ENCODE peak calls at places on chromosomes 12 and 14, in five cellular contexts. E, H, J, D and T are unnamed samples. For H3K4me1, the result is how much of the 10 kb centered on the place peaks cover.

GRCh38 chr12:96302706-96303310 is 97.4 kb downstream of the CDK17 start:
- DNase-seq in E (no peak), H (no peak), D (no peak), J (no peak), T (no peak)

GRCh38 chr12:13373803-13374202 is 177.3 kb downstream of the EMP1 start:
- DNase-seq in H (no peak), E (no peak), D (no peak), J (no peak), T (no peak)

GRCh38 chr12:57216014-57216891 is at the start of gene NXPH4:
- DNase-seq in E (peak), D (peak), H (no peak), J (peak), T (no peak)

GRCh38 chr14:103549361-103550311 is 12.8 kb downstream of the BAG5 start:
- DNase-seq in D (peak), J (peak), E (no peak), H (no peak), T (peak)

GRCh38 chr14:33930464-33930863 is 20.4 kb downstream of the EGLN3 start:
- DNase-seq in E (no peak), H (no peak), J (no peak), D (no peak), T (no peak)

GRCh38 chr12:65464930-65465329 is 186.4 kb downstream of the MSRB3 start:
- DNase-seq in J (no peak), H (peak), E (no peak), D (no peak), T (no peak)

GRCh38 chr12:64086946-64087345 is 135.2 kb downstream of the KICS2 start:
- DNase-seq in H (no peak), E (no peak), J (no peak), D (no peak), T (no peak)

GRCh38 chr14:92630367-92630766 is 116.8 kb downstream of the RIN3 start:
- DNase-seq in J (no peak), E (no peak), D (no peak), H (no peak), T (no peak)

GRCh38 chr14:79841433-79841832 is 369.9 kb downstream of the DIO2 start:
- DNase-seq in H (no peak), D (no peak), E (no peak), J (no peak), T (no peak)

GRCh38 chr14:100193417-100194357 is 34.2 kb upstream of the DEGS2 start:
- DNase-seq in D (no peak), H (peak), E (peak), J (no peak), T (no peak)
- H3K27ac ChIP-seq in D (peak), H (no peak), E (peak), J (peak), T (peak)

DNA sequence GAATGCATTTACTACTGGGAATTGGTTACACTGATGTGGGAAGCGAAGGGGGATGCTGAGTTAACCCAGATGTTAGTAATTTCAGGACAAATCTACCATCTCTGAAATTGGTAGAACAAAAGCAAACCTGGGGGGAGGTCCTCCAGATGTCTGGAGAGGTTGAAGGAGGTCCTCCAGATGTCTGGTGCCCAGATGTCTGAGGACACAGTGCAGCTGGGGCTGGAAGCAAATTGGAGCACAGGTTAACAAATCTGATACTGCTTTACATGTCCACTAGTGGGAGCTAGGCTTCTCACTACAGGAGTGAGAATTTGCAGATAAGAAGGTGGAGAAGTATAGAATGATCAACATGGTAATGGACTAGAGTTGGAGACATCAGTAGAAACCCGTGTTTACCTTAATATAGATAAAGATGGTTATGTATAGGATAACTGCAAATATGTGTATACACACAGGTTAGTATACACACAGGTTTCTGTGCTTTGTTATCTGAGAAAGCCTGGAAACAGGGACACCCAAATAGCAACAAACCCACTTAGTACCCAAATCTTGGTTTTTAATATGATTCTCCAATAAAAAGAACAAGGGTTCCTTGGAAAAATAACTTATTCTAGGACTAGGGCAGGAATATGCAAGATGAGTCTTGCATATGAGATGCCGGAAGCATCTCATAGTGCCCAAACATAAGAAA is 162.5 kb downstream of the C12orf50 start:
- DNase-seq in D (no peak), E (peak), H (peak), J (no peak), T (no peak)
- TF ChIP-seq CTCF in D (no peak), E (peak), H (peak), J (peak), T (no peak)

GRCh38 chr12:15699886-15700285 is 89.3 kb downstream of the EPS8 start:
- DNase-seq in J (no peak), D (no peak), E (no peak), H (no peak), T (no peak)

GRCh38 chr12:15700595-15700994 is 88.6 kb downstream of the EPS8 start:
- DNase-seq in H (peak), E (no peak), D (no peak), J (no peak), T (no peak)

GRCh38 chr12:15701212-15701611 is 88.0 kb downstream of the EPS8 start:
- DNase-seq in H (peak), D (no peak), E (no peak), J (no peak), T (no peak)

GRCh38 chr12:15701721-15702156 is 87.4 kb downstream of the EPS8 start:
- DNase-seq in J (no peak), H (peak), D (no peak), E (no peak), T (no peak)

GRCh38 chr12:15698377-15698867 is 90.8 kb downstream of the EPS8 start:
- DNase-seq in D (no peak), J (no peak), H (no peak), E (no peak), T (no peak)
- H3K4me1 ChIP-seq in D (under half), J (under half), H (under half), E (under half), T (under half)

GRCh38 chr14:101363880-101364391 is 197.4 kb upstream of the DIO3 start:
- DNase-seq in E (no peak), H (no peak), D (no peak), J (no peak), T (no peak)

GRCh38 chr14:101362529-101363260 is 198.6 kb upstream of the DIO3 start:
- DNase-seq in J (no peak), D (no peak), E (no peak), H (no peak), T (no peak)

GRCh38 chr14:101365329-101366158 is 195.8 kb upstream of the DIO3 start:
- DNase-seq in H (no peak), D (no peak), E (peak), J (no peak), T (no peak)

GRCh38 chr14:101363261-101363555 is 198.1 kb upstream of the DIO3 start:
- DNase-seq in E (peak), D (no peak), H (no peak), J (no peak), T (no peak)

DNA sequence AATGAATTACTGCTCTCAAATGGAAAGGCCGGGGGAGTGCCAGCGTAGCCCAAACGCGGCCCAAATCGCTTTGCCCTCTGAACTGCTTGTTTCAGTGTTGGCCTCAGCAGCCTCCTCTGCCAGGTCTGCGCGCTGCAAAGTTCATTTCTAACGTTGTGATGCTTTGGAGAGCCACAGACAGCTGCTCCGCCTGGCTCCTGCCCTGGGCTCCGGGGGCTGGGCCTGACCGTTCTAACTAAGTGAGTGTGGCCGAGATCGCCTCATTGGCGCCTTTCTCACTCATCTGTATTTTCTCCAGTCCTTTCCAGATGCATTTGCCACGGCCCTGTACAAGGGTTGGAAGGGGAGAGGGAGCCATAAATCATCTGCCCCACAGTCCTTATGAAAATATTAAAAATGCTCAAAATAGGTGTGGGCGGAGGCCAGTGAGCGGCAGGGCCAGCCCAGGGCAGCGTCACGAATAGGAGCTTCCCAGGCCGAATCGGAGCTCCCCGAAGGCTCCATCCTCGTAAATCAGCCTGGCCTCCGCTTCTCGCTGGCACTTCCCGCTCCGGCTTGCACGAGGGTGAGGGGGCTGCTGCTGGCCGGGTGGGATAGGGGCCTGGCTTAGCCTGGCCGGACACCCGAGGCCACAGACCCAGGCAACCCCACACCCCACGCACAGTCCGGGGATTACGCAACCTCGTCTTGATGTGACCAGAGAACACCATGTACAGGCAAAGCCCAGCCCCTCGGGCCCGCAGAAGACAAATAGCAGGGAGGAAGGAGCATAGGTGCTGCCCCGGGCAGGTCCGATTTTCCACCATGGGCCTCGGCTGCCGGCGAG is 196.6 kb upstream of the DIO3 start:
- DNase-seq in J (peak), D (no peak), E (no peak), H (no peak), T (no peak)
- H3K27ac ChIP-seq in J (peak), D (no peak), E (peak), H (no peak), T (peak)

GRCh38 chr14:100281286-100282082 is 24.8 kb downstream of the SLC25A29 start:
- DNase-seq in H (peak), E (no peak), J (no peak), D (no peak), T (peak)

GRCh38 chr14:100279563-100279962 is 26.7 kb downstream of the SLC25A29 start:
- DNase-seq in D (no peak), E (no peak), J (no peak), H (no peak), T (no peak)

GRCh38 chr14:100279133-100279532 is 27.1 kb downstream of the SLC25A29 start:
- DNase-seq in E (no peak), H (no peak), D (no peak), J (no peak), T (no peak)

GRCh38 chr14:100282083-100282350 is 24.2 kb downstream of the SLC25A29 start:
- DNase-seq in H (no peak), J (no peak), D (no peak), E (no peak), T (no peak)

DNA sequence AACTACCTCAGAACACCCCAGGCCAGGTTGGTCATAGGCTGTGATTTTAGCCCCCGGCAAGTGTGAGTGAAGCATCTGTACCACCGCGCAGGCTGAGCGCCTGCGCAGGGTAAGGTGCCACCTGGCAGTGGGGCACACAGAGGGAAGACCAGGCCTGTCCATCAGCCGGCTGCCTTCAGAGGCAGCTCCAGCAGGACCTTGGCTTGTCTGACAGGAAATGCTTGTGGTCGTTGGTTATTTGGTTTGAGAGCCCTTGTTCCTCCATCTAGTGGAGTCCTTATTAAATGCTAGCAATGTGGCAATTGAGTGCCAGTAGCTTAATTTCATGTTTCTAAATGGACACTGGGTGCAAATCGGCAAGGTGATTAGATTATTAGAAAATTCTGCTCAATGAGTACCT is 27.5 kb downstream of the SLC25A29 start:
- DNase-seq in D (no peak), H (peak), E (peak), J (no peak), T (peak)
- TF ChIP-seq CTCF in D (no peak), H (peak), E (peak), J (no peak), T (no peak)

GRCh38 chr12:6332459-6332858 is 9.4 kb downstream of the TNFRSF1A start:
- DNase-seq in D (no peak), J (no peak), E (no peak), H (peak), T (no peak)

GRCh38 chr12:6334940-6335450 is 6.9 kb downstream of the TNFRSF1A start:
- DNase-seq in D (no peak), E (no peak), H (no peak), J (peak), T (no peak)

GRCh38 chr12:6333029-6333428 is 8.8 kb downstream of the TNFRSF1A start:
- DNase-seq in J (peak), H (no peak), D (no peak), E (no peak), T (peak)

GRCh38 chr12:6334359-6334758 is 7.5 kb downstream of the TNFRSF1A start:
- DNase-seq in E (no peak), D (no peak), J (no peak), H (no peak), T (no peak)

DNA sequence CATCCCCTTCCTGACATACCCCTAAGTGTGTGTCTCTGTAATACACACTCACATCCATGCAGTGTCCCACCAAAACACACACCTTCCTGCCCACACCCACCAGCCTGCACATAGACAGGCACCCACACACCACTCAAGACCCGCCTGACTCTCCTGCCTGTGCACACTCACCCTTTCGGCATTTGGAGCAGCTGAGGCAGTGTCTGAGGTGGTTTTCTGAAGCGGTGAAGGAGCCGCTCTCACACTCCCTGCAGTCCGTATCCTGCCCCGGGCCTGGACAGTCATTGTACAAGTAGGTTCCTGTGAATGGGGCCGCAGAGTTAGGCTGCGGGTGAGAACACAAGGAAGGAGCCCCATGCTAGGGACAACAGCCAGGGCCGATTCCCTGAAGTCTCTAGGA is 8.3 kb downstream of the TNFRSF1A start:
- DNase-seq in J (peak), D (no peak), H (peak), E (no peak), T (no peak)
- H3K4me1 ChIP-seq in J (half or more), D (under half), H (half or more), E (half or more), T (under half)

DNA sequence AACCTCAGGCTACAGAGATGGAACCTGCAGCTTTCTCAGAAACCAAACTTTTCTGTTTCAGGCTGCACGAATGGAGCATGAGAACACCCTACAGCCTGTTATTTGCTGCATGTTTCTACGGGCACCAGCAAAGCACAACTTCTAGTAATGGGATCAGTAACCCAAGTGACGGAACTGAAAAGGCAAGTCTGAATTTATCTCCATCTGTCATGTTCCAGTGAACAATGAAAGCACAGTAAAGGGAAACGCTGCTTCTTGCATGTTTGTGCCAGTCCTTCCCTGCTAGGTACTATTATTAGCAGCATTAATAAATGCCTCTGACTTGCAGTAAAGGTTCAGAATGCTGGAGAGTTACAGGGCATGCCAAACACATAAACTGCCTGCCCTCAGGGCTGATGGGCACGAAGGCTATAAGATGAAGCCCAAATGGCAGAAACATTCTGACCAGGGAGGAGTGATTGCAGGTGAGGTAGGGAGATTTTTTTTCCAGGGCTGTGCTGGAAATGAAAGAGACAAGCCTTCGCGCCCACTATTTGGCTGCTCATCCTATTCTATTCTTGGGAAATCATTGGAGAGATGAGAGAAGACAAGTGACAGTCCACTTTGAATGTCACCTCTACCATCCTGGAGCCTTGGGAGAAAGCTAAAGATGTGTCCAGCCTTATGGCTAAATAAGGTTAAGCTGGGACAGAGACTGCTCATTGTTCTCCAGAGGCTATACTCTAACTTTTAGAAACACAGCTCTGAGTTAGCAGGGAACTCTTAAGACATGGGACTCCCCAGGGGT is 100.4 kb upstream of the PLXNC1 start:
- DNase-seq in J (no peak), H (peak), D (no peak), E (no peak), T (no peak)
- H3K27ac ChIP-seq in J (no peak), H (peak), D (peak), E (no peak), T (no peak)

GRCh38 chr12:124683725-124684124 is 116.3 kb upstream of the NCOR2 start:
- DNase-seq in E (no peak), H (no peak), J (no peak), D (no peak), T (no peak)
- TF ChIP-seq CTCF in E (no peak), H (no peak), J (no peak), D (no peak), T (no peak)